ENCODE peak calls at places on chromosomes 6 and 20, in five cellular contexts. Q, K, E, W and P are unnamed samples.

GRCh38 chr6:63507096-63507495 is 65.2 kb upstream of the LOC128125822 start:
- DNase-seq in Q (no peak), K (no peak), E (no peak), W (no peak), P (no peak)

GRCh38 chr20:16005612-16006493 is 567.4 kb downstream of the KIF16B start:
- DNase-seq in Q (no peak), K (no peak), E (no peak), W (no peak), P (no peak)

GRCh38 chr6:167116109-167116837 is 6.6 kb upstream of the CCR6 start:
- DNase-seq in Q (no peak), K (no peak), E (no peak), W (no peak), P (no peak)

GRCh38 chr20:53420061-53420460 is 173.6 kb downstream of the ZNF217 start:
- DNase-seq in Q (no peak), K (no peak), E (no peak), W (no peak), P (no peak)

GRCh38 chr6:168332020-168332419 is 12.4 kb upstream of the DACT2 start:
- DNase-seq in Q (no peak), K (no peak), E (no peak), W (no peak), P (no peak)

GRCh38 chr20:944774-945410 is 28.8 kb upstream of the ANGPT4 start:
- DNase-seq in Q (no peak), K (no peak), E (no peak), W (no peak), P (no peak)

GRCh38 chr6:52514514-52514913 is 62.3 kb downstream of the TRAM2 start:
- DNase-seq in Q (no peak), K (no peak), E (peak; percentile 87), W (no peak), P (peak; percentile 95)

GRCh38 chr6:56570434-56571359 is 72.0 kb downstream of the DST start:
- DNase-seq in Q (peak; percentile 32), K (no peak), E (no peak), W (no peak), P (peak; percentile 28)

GRCh38 chr6:144202879-144203468 is 52.7 kb downstream of the STX11 start:
- DNase-seq in Q (no peak), K (no peak), E (no peak), W (no peak), P (no peak)

GRCh38 chr6:113909224-113909856 is 52.2 kb downstream of the MARCKS start:
- DNase-seq in Q (peak; percentile 51), K (peak; percentile 73), E (peak; percentile 69), W (no peak), P (peak; percentile 57)

GRCh38 chr20:50169329-50169823 is 15.9 kb upstream of the PEDS1 start:
- DNase-seq in Q (peak; percentile 80), K (no peak), E (peak; percentile 81), W (no peak), P (peak; percentile 68)

GRCh38 chr20:37223053-37223452 is 38.6 kb downstream of the GHRH start:
- DNase-seq in Q (peak; percentile 62), K (peak; percentile 46), E (peak; percentile 78), W (no peak), P (peak; percentile 92)

GRCh38 chr6:125104425-125104824 is 49.1 kb upstream of the TPD52L1 start:
- DNase-seq in Q (peak; percentile 60), K (peak; percentile 68), E (peak; percentile 65), W (no peak), P (no peak)